ENCODE peak calls at places on chromosomes 12 and 14, in six cellular contexts. M is vagina, G is A549, S is body of pancreas, X is coronary artery, V is cardiac muscle cell. T is an unnamed sample.

GRCh38 chr14:61549425-61549824 is 145.9 kb upstream of the HIF1A start:
- DNase-seq in V (peak), X (no peak), M (no peak), G (no peak), S (no peak), T (no peak)

GRCh38 chr12:112595415-112595814 is 176.7 kb downstream of the PTPN11 start:
- DNase-seq in M (no peak), V (no peak), X (no peak), G (no peak), S (no peak), T (no peak)

GRCh38 chr12:79983492-79983891 is 48.6 kb upstream of the PPP1R12A start:
- DNase-seq in V (peak), S (no peak), G (no peak), M (no peak), X (no peak), T (no peak)

GRCh38 chr12:63811755-63812154 is 32.0 kb downstream of the RXYLT1 start:
- DNase-seq in M (no peak), S (no peak), V (no peak), G (no peak), X (no peak), T (no peak)

GRCh38 chr12:912466-913235 is 36.8 kb downstream of the RAD52 start:
- DNase-seq in M (no peak), X (no peak), S (no peak), G (no peak), V (no peak), T (no peak)

GRCh38 chr12:105224399-105224798 is 11.6 kb downstream of the APPL2 start:
- DNase-seq in X (no peak), G (no peak), V (no peak), M (no peak), S (no peak), T (no peak)

GRCh38 chr14:23066855-23067744 is 9.8 kb upstream of the CDH24 start:
- DNase-seq in G (no peak), M (peak), V (no peak), S (no peak), X (peak), T (peak)

GRCh38 chr12:66901136-66901932 is 222.5 kb upstream of the GRIP1 start:
- DNase-seq in S (no peak), G (no peak), M (no peak), V (no peak), X (no peak), T (peak)

GRCh38 chr12:75706786-75707605 is 195.6 kb upstream of the KRR1 start:
- DNase-seq in G (no peak), M (no peak), S (no peak), V (peak), X (no peak), T (peak)

GRCh38 chr14:72928872-72929271 is 2.6 kb downstream of the DCAF4 start:
- DNase-seq in X (no peak), G (no peak), V (no peak), M (no peak), S (no peak), T (no peak)

GRCh38 chr14:105838591-105839424 is 312.4 kb downstream of the TMEM121 start:
- DNase-seq in S (no peak), M (no peak), G (no peak), X (peak), V (no peak), T (no peak)

GRCh38 chr14:26896447-26896846 is 298.6 kb upstream of the NOVA1 start:
- DNase-seq in V (peak), G (no peak), S (no peak), M (no peak), X (no peak), T (no peak)

GRCh38 chr14:80350707-80351106 is 139.4 kb upstream of the DIO2 start:
- DNase-seq in X (no peak), S (no peak), V (peak), G (no peak), M (no peak), T (no peak)

GRCh38 chr14:38211258-38211735 is 3.6 kb downstream of the SSTR1 start:
- DNase-seq in V (peak), S (no peak), M (no peak), X (no peak), G (no peak), T (no peak)

GRCh38 chr12:114769634-114770033 is 85.7 kb upstream of the TBX3 start:
- DNase-seq in V (no peak), M (no peak), X (no peak), S (no peak), G (no peak), T (no peak)

GRCh38 chr12:121405211-121405610 is 5.3 kb downstream of the RNF34 start:
- DNase-seq in G (no peak), X (no peak), V (no peak), M (no peak), S (no peak), T (no peak)

GRCh38 chr14:73269729-73270651 is 32.7 kb downstream of the PAPLN start:
- DNase-seq in G (no peak), V (peak), M (no peak), S (peak), X (peak), T (peak)

GRCh38 chr12:47876404-47876960 is 28.3 kb downstream of the VDR start:
- DNase-seq in G (no peak), S (no peak), X (no peak), V (no peak), M (no peak), T (no peak)

GRCh38 chr14:75806247-75806876 is 145.3 kb downstream of the TTLL5 start:
- DNase-seq in G (no peak), V (no peak), S (no peak), X (no peak), M (no peak), T (no peak)

GRCh38 chr12:122421815-122422737 is at the start of gene CLIP1:
- DNase-seq in G (peak), V (peak), M (no peak), S (peak), X (peak), T (peak)

GRCh38 chr14:100711117-100711462 is 15.6 kb upstream of the DLK1 start:
- DNase-seq in S (peak), G (no peak), M (no peak), V (no peak), X (no peak), T (no peak)

GRCh38 chr14:56004807-56005579 is 113.2 kb upstream of the PELI2 start:
- DNase-seq in X (no peak), V (peak), G (peak), M (no peak), S (no peak), T (peak)

GRCh38 chr12:121513464-121514183 is 67.2 kb downstream of the KDM2B start:
- DNase-seq in G (peak), X (no peak), V (no peak), M (no peak), S (no peak), T (peak)

GRCh38 chr12:52044284-52044983 is 6.8 kb upstream of the NR4A1 start:
- DNase-seq in G (no peak), S (peak), M (no peak), X (peak), V (peak), T (no peak)

GRCh38 chr12:131882804-131883520 is 11.5 kb upstream of the ULK1 start:
- DNase-seq in S (no peak), M (no peak), G (peak), V (no peak), X (no peak), T (no peak)

GRCh38 chr12:15688838-15689237 is 100.3 kb downstream of the EPS8 start:
- DNase-seq in G (no peak), V (peak), X (no peak), M (no peak), S (no peak), T (no peak)

GRCh38 chr14:99420711-99421110 is 59.9 kb downstream of the SETD3 start:
- DNase-seq in V (peak), S (no peak), X (no peak), M (no peak), G (no peak), T (no peak)

GRCh38 chr14:68285421-68286179 is 466.0 kb downstream of the RAD51B start:
- DNase-seq in M (no peak), V (peak), X (no peak), S (no peak), G (no peak), T (no peak)

GRCh38 chr14:104597576-104597975 is 7.0 kb downstream of the TMEM179 start:
- DNase-seq in M (no peak), G (no peak), S (no peak), X (no peak), V (no peak), T (no peak)

GRCh38 chr14:99780690-99781089 is 12.5 kb upstream of the EML1 start:
- DNase-seq in M (no peak), V (no peak), G (no peak), S (no peak), X (no peak), T (no peak)

GRCh38 chr14:94043756-94044475 is 17.8 kb downstream of the OTUB2 start:
- DNase-seq in V (no peak), X (no peak), M (no peak), G (no peak), S (no peak), T (no peak)

GRCh38 chr14:23569443-23570151 is 2.0 kb upstream of the AP1G2 start:
- DNase-seq in M (no peak), S (no peak), V (peak), X (no peak), G (no peak), T (no peak)

GRCh38 chr12:6582196-6582595 is 14.1 kb upstream of the NOP2 start:
- DNase-seq in S (no peak), X (no peak), M (no peak), G (no peak), V (no peak), T (no peak)

GRCh38 chr14:50417853-50418252 is 21.2 kb upstream of the CDKL1 start:
- DNase-seq in M (no peak), G (no peak), X (no peak), S (no peak), V (peak), T (no peak)

GRCh38 chr14:24080888-24081738 is 9.8 kb downstream of the CPNE6 start:
- DNase-seq in X (no peak), S (peak), M (no peak), V (peak), G (peak), T (peak)

GRCh38 chr14:70770490-70770889 is 38.8 kb downstream of the MAP3K9 start:
- DNase-seq in M (no peak), G (no peak), V (no peak), S (no peak), X (no peak), T (no peak)
- TF ChIP-seq CTCF in M (no peak), G (no peak), V (no peak), S (no peak), X (no peak), T (no peak)

DNA sequence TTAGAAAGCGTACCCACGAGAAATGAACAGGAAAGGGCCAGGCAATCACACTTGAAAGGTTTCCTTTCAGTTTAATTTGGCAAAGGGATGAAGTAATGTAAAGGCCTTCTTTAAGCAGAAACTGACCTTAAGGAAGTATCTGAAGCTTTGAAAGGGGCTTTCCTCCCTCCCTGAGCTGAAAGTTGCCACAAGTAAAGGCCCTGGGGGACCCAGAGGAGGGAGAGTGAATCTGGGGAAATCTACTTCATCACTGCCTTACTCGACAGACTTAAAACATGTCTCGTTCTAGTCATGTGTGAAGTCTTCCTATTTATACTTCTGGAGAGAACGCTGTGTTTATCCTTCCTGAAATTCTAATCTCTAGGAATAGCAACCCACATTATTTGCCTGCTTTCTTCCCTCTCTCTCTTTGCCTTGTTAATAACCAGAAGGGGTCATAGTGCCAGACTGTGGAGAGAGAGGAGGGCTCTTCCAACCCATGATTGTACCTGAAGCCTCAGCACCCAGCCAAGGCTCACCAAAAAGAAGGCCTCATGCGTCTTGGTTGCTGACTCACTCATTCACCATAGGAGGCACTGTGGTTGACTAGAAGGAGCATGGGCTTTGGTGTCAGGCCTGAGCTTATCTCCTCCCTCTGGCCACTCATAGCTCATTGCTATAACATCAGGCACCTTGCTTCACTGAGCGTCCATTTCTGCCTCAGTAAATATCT is 10.2 kb upstream of the GPX2 start:
- DNase-seq in S (no peak), M (no peak), G (no peak), V (peak), X (no peak), T (peak)
- TF ChIP-seq CTCF in S (no peak), M (no peak), G (no peak), V (no peak), X (no peak), T (no peak)

DNA sequence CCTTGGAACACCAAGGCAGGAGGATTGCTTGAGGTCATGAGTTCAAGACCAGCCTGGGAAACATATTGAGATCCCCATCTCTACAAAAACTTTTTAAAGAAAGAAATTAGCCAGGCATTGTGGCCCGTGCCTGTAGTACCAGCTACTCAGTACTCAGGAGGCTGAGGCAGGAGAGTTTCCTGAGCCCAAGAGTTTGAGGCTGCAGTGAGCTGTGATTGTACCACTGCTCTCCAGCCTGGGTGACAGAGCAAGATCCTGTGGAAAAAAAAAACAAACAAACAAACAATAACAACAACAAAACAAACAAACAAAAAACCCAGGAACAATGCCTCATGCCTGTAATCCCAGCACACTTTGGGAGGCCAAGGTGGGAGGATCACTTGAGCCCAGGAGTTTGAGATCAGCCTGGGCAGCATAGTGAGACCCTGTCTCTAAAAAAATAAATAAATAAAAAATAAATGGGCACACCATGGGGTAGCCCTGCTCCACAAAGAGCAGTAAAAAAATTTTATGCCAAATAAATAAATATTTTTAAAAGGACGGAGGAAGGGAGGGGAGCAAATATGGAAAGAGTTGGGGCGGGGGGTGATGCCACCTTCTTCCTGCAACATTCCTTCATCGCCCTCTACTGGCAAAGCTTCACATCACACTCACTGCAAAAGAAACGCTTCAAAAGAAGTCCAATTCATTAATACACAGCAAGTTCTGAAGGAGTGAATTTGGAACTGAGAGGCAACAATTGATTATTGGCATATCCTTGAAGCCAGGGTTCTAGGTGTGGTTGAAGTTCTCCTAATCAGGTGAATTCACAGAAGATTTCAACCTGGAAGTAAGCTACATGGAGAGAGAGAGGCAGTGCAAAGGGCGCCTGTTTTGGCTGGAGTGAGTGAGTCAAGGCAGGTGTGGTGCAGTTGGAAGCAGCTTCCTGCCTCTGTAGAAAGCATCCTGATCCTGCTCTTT is 8.8 kb upstream of the GNPTAB start:
- DNase-seq in S (peak), V (peak), M (no peak), X (no peak), G (peak), T (peak)
- TF ChIP-seq CTCF in S (peak), V (peak), M (peak), X (peak), G (peak), T (peak)

GRCh38 chr12:116454950-116455447 is 104.2 kb upstream of the MAP1LC3B2 start:
- DNase-seq in V (peak), G (peak), X (no peak), M (no peak), S (no peak), T (no peak)
- TF ChIP-seq CTCF in V (no peak), G (no peak), X (no peak), M (no peak), S (no peak), T (no peak)

T was measured in GM20000.